ENCODE peak calls at places on chromosome 19, in eight cellular contexts. P, Y, G, S, J, H, X and K are unnamed samples.

GRCh38 chr19:41265376-41266153 is 1.4 kb downstream of the HNRNPUL1 start:
- DNase-seq in Y (peak), X (no peak), P (peak), J (no peak), G (no peak), S (no peak), H (no peak), K (no peak)

GRCh38 chr19:6412111-6412999 is 12.3 kb downstream of the KHSRP start:
- DNase-seq in J (peak), Y (peak), X (no peak), G (no peak), S (peak), P (peak), H (no peak), K (no peak)

GRCh38 chr19:16541526-16542044 is 652 bp downstream of the CHERP start:
- DNase-seq in J (no peak), G (no peak), H (no peak), X (no peak), S (no peak), Y (peak), P (no peak), K (no peak)

GRCh38 chr19:35715981-35716734 is 1.6 kb upstream of the KMT2B start:
- DNase-seq in S (peak), P (no peak), Y (no peak), G (peak), H (no peak), J (no peak), X (no peak), K (no peak)

GRCh38 chr19:44847144-44848035 is 1.3 kb downstream of the NECTIN2 start:
- DNase-seq in J (no peak), H (peak), X (peak), G (no peak), P (peak), Y (peak), S (no peak), K (no peak)

GRCh38 chr19:18789883-18790565 is 1.1 kb downstream of the COMP start:
- DNase-seq in Y (peak), S (no peak), G (no peak), P (no peak), H (no peak), J (no peak), X (no peak), K (no peak)

GRCh38 chr19:41734585-41734984 is 20.7 kb upstream of the CEACAM6 start:
- DNase-seq in G (no peak), X (no peak), H (no peak), S (no peak), Y (no peak), P (no peak), J (no peak), K (no peak)

GRCh38 chr19:45076029-45076850 is at the start of gene ZNF296:
- DNase-seq in G (peak), Y (peak), H (peak), X (peak), S (peak), P (peak), J (peak), K (no peak)

GRCh38 chr19:16944626-16945363 is 56.0 kb downstream of the F2RL3 start:
- DNase-seq in P (no peak), H (no peak), G (no peak), S (no peak), Y (no peak), J (no peak), X (no peak), K (no peak)

GRCh38 chr19:52028780-52029123 is 573 bp upstream of the ZNF614 start:
- DNase-seq in G (no peak), S (no peak), P (no peak), J (no peak), Y (no peak), X (no peak), H (no peak), K (no peak)

GRCh38 chr19:50909240-50910070 is 1.7 kb downstream of the KLK4 start:
- DNase-seq in J (no peak), X (no peak), P (no peak), Y (peak), G (no peak), S (no peak), H (peak), K (no peak)

GRCh38 chr19:33499671-33500506 is 21.7 kb downstream of the PEPD start:
- DNase-seq in X (no peak), S (no peak), H (no peak), J (no peak), P (no peak), Y (no peak), G (no peak), K (no peak)

GRCh38 chr19:4373601-4374441 is 26.5 kb downstream of the SH3GL1 start:
- DNase-seq in G (peak), H (no peak), J (no peak), Y (no peak), P (peak), X (peak), S (no peak), K (no peak)

GRCh38 chr19:44943801-44944249 is 1.8 kb downstream of the APOC4 start:
- DNase-seq in J (no peak), H (no peak), X (peak), Y (no peak), S (no peak), P (no peak), G (peak), K (no peak)

GRCh38 chr19:42386974-42387707 is 3.0 kb downstream of the CNFN start:
- DNase-seq in Y (peak), S (peak), H (no peak), G (peak), J (peak), P (peak), X (no peak), K (no peak)

GRCh38 chr19:16627194-16627927 is 643 bp downstream of the MED26 start:
- DNase-seq in G (no peak), Y (peak), X (no peak), S (peak), H (no peak), P (peak), J (no peak), K (no peak)

GRCh38 chr19:3095375-3096191 is 1.4 kb downstream of the GNA11 start:
- DNase-seq in S (peak), P (no peak), J (no peak), Y (peak), H (no peak), G (no peak), X (no peak), K (no peak)

GRCh38 chr19:47157455-47158321 is 27.1 kb downstream of the SAE1 start:
- DNase-seq in G (no peak), S (peak), X (peak), Y (no peak), P (peak), H (no peak), J (no peak), K (no peak)

GRCh38 chr19:42030605-42031004 is 36.6 kb upstream of the ATP1A3 start:
- DNase-seq in H (no peak), P (no peak), G (no peak), S (no peak), J (no peak), X (no peak), Y (no peak), K (no peak)

GRCh38 chr19:48195106-48195830 is 24.8 kb downstream of the ZSWIM9 start:
- DNase-seq in P (no peak), H (no peak), J (no peak), S (no peak), X (no peak), Y (no peak), G (no peak), K (no peak)

GRCh38 chr19:44308011-44308410 is 3.2 kb upstream of the ZNF235 start:
- DNase-seq in J (no peak), S (no peak), X (no peak), H (no peak), P (no peak), Y (no peak), G (no peak), K (no peak)

GRCh38 chr19:3270908-3271307 is 46.4 kb downstream of the CELF5 start:
- DNase-seq in P (peak), G (peak), X (no peak), S (no peak), J (no peak), H (peak), Y (peak), K (no peak)

GRCh38 chr19:29724741-29725140 is 9.7 kb upstream of the C19orf12 start:
- DNase-seq in G (no peak), X (no peak), S (no peak), J (no peak), H (no peak), P (no peak), Y (no peak), K (no peak)

GRCh38 chr19:30167976-30168635 is 204.1 kb upstream of the ZNF536 start:
- DNase-seq in S (no peak), J (no peak), Y (no peak), G (no peak), X (no peak), H (no peak), P (no peak), K (peak)

GRCh38 chr19:2888739-2889224 is 11.9 kb upstream of the ZNF57 start:
- DNase-seq in H (peak), G (no peak), J (no peak), S (peak), Y (peak), P (no peak), X (no peak), K (no peak)

GRCh38 chr19:58067240-58067912 is 8.3 kb downstream of the ZNF135 start:
- DNase-seq in P (peak), Y (no peak), G (no peak), J (no peak), H (no peak), X (no peak), S (no peak), K (no peak)

GRCh38 chr19:57111329-57111644 is 8.5 kb upstream of the USP29 start:
- DNase-seq in J (no peak), H (no peak), X (no peak), G (no peak), Y (no peak), P (no peak), S (no peak), K (no peak)

GRCh38 chr19:1396019-1396767 is 5.1 kb downstream of the GAMT start:
- DNase-seq in G (no peak), J (no peak), H (no peak), S (no peak), Y (no peak), P (no peak), X (peak), K (no peak)

GRCh38 chr19:6271251-6271650 is 8.5 kb downstream of the MLLT1 start:
- DNase-seq in G (no peak), P (peak), S (no peak), Y (no peak), H (no peak), X (no peak), J (no peak), K (no peak)

GRCh38 chr19:8116437-8117293 is 32.7 kb downstream of the FBN3 start:
- DNase-seq in J (no peak), X (no peak), P (no peak), G (no peak), S (no peak), Y (no peak), H (no peak), K (no peak)

GRCh38 chr19:17475541-17476115 is 5.3 kb downstream of the SLC27A1 start:
- DNase-seq in Y (no peak), G (peak), H (no peak), X (peak), P (peak), S (no peak), J (no peak), K (no peak)

GRCh38 chr19:39479916-39480315 is 722 bp upstream of the TIMM50 start:
- DNase-seq in P (no peak), S (no peak), X (no peak), H (no peak), J (no peak), Y (no peak), G (no peak), K (no peak)

GRCh38 chr19:48780684-48781391 is 25.5 kb downstream of the FGF21 start:
- DNase-seq in H (no peak), Y (no peak), P (peak), G (no peak), X (no peak), S (no peak), J (no peak), K (no peak)

GRCh38 chr19:50975766-50976165 is 6.4 kb upstream of the KLK6 start:
- DNase-seq in G (no peak), J (no peak), S (no peak), X (no peak), H (no peak), Y (no peak), P (no peak), K (no peak)